ENCODE peak calls at places on chromosomes 12 and 14, in seven cellular contexts. One of them, this sample, is unnamed.

GRCh38 chr12:27667540-27667939 is 28.7 kb upstream of the REP15 start:
- DNase-seq in NCI-H2081: no peak
- DNase-seq in EL: peak; percentile 40
- DNase-seq in stimulated activated CD4-positive, alpha-beta T cell treated with anti-CD3 and anti-CD28 coated beads, Interleukin-2, amount 100 ng/mL, for 24 hours: no peak
- DNase-seq in NCI-H510A treated with DMSO at 0.1 percent for 48 hours: no peak
- DNase-seq in prostate gland: no peak
- DNase-seq in NCI-H2029 treated with DMSO at 0.1 percent for 48 hours: no peak
- DNase-seq in this sample: no peak

GRCh38 chr12:49470986-49471385 is 67.8 kb upstream of the KCNH3 start:
- DNase-seq in NCI-H2081: no peak
- DNase-seq in NCI-H510A treated with DMSO at 0.1 percent for 48 hours: no peak
- DNase-seq in stimulated activated CD4-positive, alpha-beta T cell treated with anti-CD3 and anti-CD28 coated beads, Interleukin-2, amount 100 ng/mL, for 24 hours: no peak
- DNase-seq in prostate gland: no peak
- DNase-seq in EL: no peak
- DNase-seq in NCI-H2029 treated with DMSO at 0.1 percent for 48 hours: no peak
- DNase-seq in this sample: no peak

GRCh38 chr12:71652656-71653055 is 11.0 kb downstream of the ZFC3H1 start:
- DNase-seq in NCI-H510A treated with DMSO at 0.1 percent for 48 hours: no peak
- DNase-seq in prostate gland: no peak
- DNase-seq in NCI-H2029 treated with DMSO at 0.1 percent for 48 hours: no peak
- DNase-seq in stimulated activated CD4-positive, alpha-beta T cell treated with anti-CD3 and anti-CD28 coated beads, Interleukin-2, amount 100 ng/mL, for 24 hours: no peak
- DNase-seq in EL: no peak
- DNase-seq in NCI-H2081: no peak
- DNase-seq in this sample: no peak

GRCh38 chr14:60724080-60724618 is at the start of gene SIX4:
- DNase-seq in prostate gland: peak; percentile 94
- DNase-seq in stimulated activated CD4-positive, alpha-beta T cell treated with anti-CD3 and anti-CD28 coated beads, Interleukin-2, amount 100 ng/mL, for 24 hours: peak; percentile 29
- DNase-seq in NCI-H2029 treated with DMSO at 0.1 percent for 48 hours: peak; percentile 99
- DNase-seq in NCI-H2081: peak; percentile 93
- DNase-seq in NCI-H510A treated with DMSO at 0.1 percent for 48 hours: peak; percentile 96
- DNase-seq in EL: peak; percentile 85
- DNase-seq in this sample: peak; percentile 83

GRCh38 chr12:60194682-60195081 is 598.9 kb downstream of the SLC16A7 start:
- DNase-seq in prostate gland: no peak
- DNase-seq in NCI-H2081: no peak
- DNase-seq in NCI-H2029 treated with DMSO at 0.1 percent for 48 hours: no peak
- DNase-seq in NCI-H510A treated with DMSO at 0.1 percent for 48 hours: no peak
- DNase-seq in EL: peak; percentile 76
- DNase-seq in stimulated activated CD4-positive, alpha-beta T cell treated with anti-CD3 and anti-CD28 coated beads, Interleukin-2, amount 100 ng/mL, for 24 hours: no peak
- DNase-seq in this sample: no peak

GRCh38 chr12:70444903-70445302 is 78.8 kb downstream of the KCNMB4 start:
- DNase-seq in prostate gland: no peak
- DNase-seq in NCI-H510A treated with DMSO at 0.1 percent for 48 hours: no peak
- DNase-seq in EL: no peak
- DNase-seq in NCI-H2029 treated with DMSO at 0.1 percent for 48 hours: no peak
- DNase-seq in NCI-H2081: no peak
- DNase-seq in stimulated activated CD4-positive, alpha-beta T cell treated with anti-CD3 and anti-CD28 coated beads, Interleukin-2, amount 100 ng/mL, for 24 hours: no peak
- DNase-seq in this sample: no peak

GRCh38 chr12:58034311-58034710 is 92.9 kb downstream of the ATP23 start:
- DNase-seq in prostate gland: no peak
- DNase-seq in NCI-H510A treated with DMSO at 0.1 percent for 48 hours: no peak
- DNase-seq in stimulated activated CD4-positive, alpha-beta T cell treated with anti-CD3 and anti-CD28 coated beads, Interleukin-2, amount 100 ng/mL, for 24 hours: no peak
- DNase-seq in EL: peak; percentile 46
- DNase-seq in NCI-H2081: peak; percentile 26
- DNase-seq in NCI-H2029 treated with DMSO at 0.1 percent for 48 hours: no peak
- DNase-seq in this sample: no peak

GRCh38 chr12:89236748-89237428 is 115.4 kb downstream of the DUSP6 start:
- DNase-seq in stimulated activated CD4-positive, alpha-beta T cell treated with anti-CD3 and anti-CD28 coated beads, Interleukin-2, amount 100 ng/mL, for 24 hours: no peak
- DNase-seq in NCI-H2029 treated with DMSO at 0.1 percent for 48 hours: peak; percentile 96
- DNase-seq in prostate gland: peak; percentile 62
- DNase-seq in NCI-H510A treated with DMSO at 0.1 percent for 48 hours: peak; percentile 95
- DNase-seq in NCI-H2081: no peak
- DNase-seq in EL: peak; percentile 35
- DNase-seq in this sample: no peak

GRCh38 chr12:54048694-54049093 is 4.9 kb upstream of the HOXC4 start:
- DNase-seq in NCI-H510A treated with DMSO at 0.1 percent for 48 hours: no peak
- DNase-seq in NCI-H2081: no peak
- DNase-seq in prostate gland: no peak
- DNase-seq in stimulated activated CD4-positive, alpha-beta T cell treated with anti-CD3 and anti-CD28 coated beads, Interleukin-2, amount 100 ng/mL, for 24 hours: no peak
- DNase-seq in NCI-H2029 treated with DMSO at 0.1 percent for 48 hours: no peak
- DNase-seq in EL: no peak
- DNase-seq in this sample: no peak

GRCh38 chr14:102471921-102472814 is 37.4 kb downstream of the ANKRD9 start:
- DNase-seq in NCI-H2081: no peak
- DNase-seq in stimulated activated CD4-positive, alpha-beta T cell treated with anti-CD3 and anti-CD28 coated beads, Interleukin-2, amount 100 ng/mL, for 24 hours: no peak
- DNase-seq in NCI-H510A treated with DMSO at 0.1 percent for 48 hours: no peak
- DNase-seq in prostate gland: no peak
- DNase-seq in NCI-H2029 treated with DMSO at 0.1 percent for 48 hours: no peak
- DNase-seq in EL: no peak
- DNase-seq in this sample: no peak

GRCh38 chr12:109927622-109928021 is 27.5 kb downstream of the TCHP start:
- DNase-seq in NCI-H2029 treated with DMSO at 0.1 percent for 48 hours: no peak
- DNase-seq in stimulated activated CD4-positive, alpha-beta T cell treated with anti-CD3 and anti-CD28 coated beads, Interleukin-2, amount 100 ng/mL, for 24 hours: peak; percentile 48
- DNase-seq in NCI-H2081: no peak
- DNase-seq in prostate gland: no peak
- DNase-seq in EL: peak; percentile 51
- DNase-seq in NCI-H510A treated with DMSO at 0.1 percent for 48 hours: peak; percentile 14
- DNase-seq in this sample: no peak

GRCh38 chr12:114912811-114913210 is 228.8 kb upstream of the TBX3 start:
- DNase-seq in NCI-H2081: no peak
- DNase-seq in EL: no peak
- DNase-seq in NCI-H510A treated with DMSO at 0.1 percent for 48 hours: no peak
- DNase-seq in NCI-H2029 treated with DMSO at 0.1 percent for 48 hours: no peak
- DNase-seq in prostate gland: no peak
- DNase-seq in stimulated activated CD4-positive, alpha-beta T cell treated with anti-CD3 and anti-CD28 coated beads, Interleukin-2, amount 100 ng/mL, for 24 hours: no peak
- DNase-seq in this sample: no peak

GRCh38 chr14:30235485-30235884 is 307.8 kb upstream of the PRKD1 start:
- DNase-seq in NCI-H510A treated with DMSO at 0.1 percent for 48 hours: no peak
- DNase-seq in NCI-H2029 treated with DMSO at 0.1 percent for 48 hours: no peak
- DNase-seq in prostate gland: no peak
- DNase-seq in EL: no peak
- DNase-seq in stimulated activated CD4-positive, alpha-beta T cell treated with anti-CD3 and anti-CD28 coated beads, Interleukin-2, amount 100 ng/mL, for 24 hours: no peak
- DNase-seq in NCI-H2081: no peak
- DNase-seq in this sample: no peak

GRCh38 chr12:113145720-113146551 is 3.6 kb upstream of the CFAP73 start:
- DNase-seq in stimulated activated CD4-positive, alpha-beta T cell treated with anti-CD3 and anti-CD28 coated beads, Interleukin-2, amount 100 ng/mL, for 24 hours: no peak
- DNase-seq in NCI-H2029 treated with DMSO at 0.1 percent for 48 hours: no peak
- DNase-seq in NCI-H2081: no peak
- DNase-seq in NCI-H510A treated with DMSO at 0.1 percent for 48 hours: no peak
- DNase-seq in EL: no peak
- DNase-seq in prostate gland: no peak
- DNase-seq in this sample: no peak

GRCh38 chr12:12467222-12467621 is 95.4 kb downstream of the DUSP16 start:
- DNase-seq in EL: no peak
- DNase-seq in stimulated activated CD4-positive, alpha-beta T cell treated with anti-CD3 and anti-CD28 coated beads, Interleukin-2, amount 100 ng/mL, for 24 hours: peak; percentile 39
- DNase-seq in NCI-H510A treated with DMSO at 0.1 percent for 48 hours: peak; percentile 23
- DNase-seq in NCI-H2081: no peak
- DNase-seq in NCI-H2029 treated with DMSO at 0.1 percent for 48 hours: no peak
- DNase-seq in prostate gland: no peak
- DNase-seq in this sample: no peak

GRCh38 chr12:51183349-51183748 is 10.4 kb upstream of the TFCP2 start:
- DNase-seq in prostate gland: no peak
- DNase-seq in EL: no peak
- DNase-seq in NCI-H2029 treated with DMSO at 0.1 percent for 48 hours: no peak
- DNase-seq in NCI-H2081: no peak
- DNase-seq in NCI-H510A treated with DMSO at 0.1 percent for 48 hours: no peak
- DNase-seq in stimulated activated CD4-positive, alpha-beta T cell treated with anti-CD3 and anti-CD28 coated beads, Interleukin-2, amount 100 ng/mL, for 24 hours: no peak
- DNase-seq in this sample: no peak

GRCh38 chr12:50642035-50642451 is 121.9 kb upstream of the ATF1 start:
- DNase-seq in NCI-H2029 treated with DMSO at 0.1 percent for 48 hours: peak; percentile 31
- DNase-seq in stimulated activated CD4-positive, alpha-beta T cell treated with anti-CD3 and anti-CD28 coated beads, Interleukin-2, amount 100 ng/mL, for 24 hours: no peak
- DNase-seq in NCI-H2081: no peak
- DNase-seq in NCI-H510A treated with DMSO at 0.1 percent for 48 hours: peak; percentile 47
- DNase-seq in EL: peak; percentile 11
- DNase-seq in prostate gland: no peak
- DNase-seq in this sample: no peak

GRCh38 chr12:122394626-122395194 is 27.8 kb downstream of the CLIP1 start:
- DNase-seq in NCI-H2081: no peak
- DNase-seq in NCI-H2029 treated with DMSO at 0.1 percent for 48 hours: no peak
- DNase-seq in stimulated activated CD4-positive, alpha-beta T cell treated with anti-CD3 and anti-CD28 coated beads, Interleukin-2, amount 100 ng/mL, for 24 hours: no peak
- DNase-seq in EL: peak; percentile 21
- DNase-seq in NCI-H510A treated with DMSO at 0.1 percent for 48 hours: no peak
- DNase-seq in prostate gland: no peak
- DNase-seq in this sample: no peak

GRCh38 chr12:51521554-51522276 is 69.3 kb upstream of the SCN8A start:
- DNase-seq in NCI-H510A treated with DMSO at 0.1 percent for 48 hours: peak; percentile 5
- DNase-seq in NCI-H2029 treated with DMSO at 0.1 percent for 48 hours: no peak
- DNase-seq in NCI-H2081: no peak
- DNase-seq in prostate gland: no peak
- DNase-seq in EL: no peak
- DNase-seq in stimulated activated CD4-positive, alpha-beta T cell treated with anti-CD3 and anti-CD28 coated beads, Interleukin-2, amount 100 ng/mL, for 24 hours: no peak
- DNase-seq in this sample: no peak

GRCh38 chr12:128015276-128015675 is 251.7 kb upstream of the TMEM132C start:
- DNase-seq in prostate gland: no peak
- DNase-seq in EL: no peak
- DNase-seq in NCI-H2029 treated with DMSO at 0.1 percent for 48 hours: no peak
- DNase-seq in stimulated activated CD4-positive, alpha-beta T cell treated with anti-CD3 and anti-CD28 coated beads, Interleukin-2, amount 100 ng/mL, for 24 hours: no peak
- DNase-seq in NCI-H510A treated with DMSO at 0.1 percent for 48 hours: no peak
- DNase-seq in NCI-H2081: no peak
- DNase-seq in this sample: no peak